ENCODE peak calls at places on chromosome 9, in nine cellular contexts. One of them, this sample, is unnamed.

GRCh38 chr9:26665676-26666075 is 226.9 kb downstream of the CAAP1 start:
- DNase-seq in endodermal cell: no peak
- DNase-seq in neural crest cell: no peak
- DNase-seq in left lung: no peak
- DNase-seq in transverse colon: no peak
- DNase-seq in foreskin fibroblast: no peak
- DNase-seq in endothelial cell: no peak
- DNase-seq in astrocyte: no peak
- DNase-seq in sigmoid colon: no peak
- DNase-seq in this sample: no peak

GRCh38 chr9:97864396-97864795 is 11.4 kb downstream of the FOXE1 start:
- DNase-seq in sigmoid colon: no peak
- DNase-seq in neural crest cell: no peak
- DNase-seq in endothelial cell: no peak
- DNase-seq in astrocyte: no peak
- DNase-seq in transverse colon: no peak
- DNase-seq in foreskin fibroblast: no peak
- DNase-seq in left lung: no peak
- DNase-seq in endodermal cell: no peak
- DNase-seq in this sample: no peak

GRCh38 chr9:87607859-87608258 is 110.2 kb downstream of the DAPK1 start:
- DNase-seq in astrocyte: no peak
- DNase-seq in neural crest cell: no peak
- DNase-seq in sigmoid colon: no peak
- DNase-seq in endothelial cell: no peak
- DNase-seq in endodermal cell: no peak
- DNase-seq in left lung: no peak
- DNase-seq in foreskin fibroblast: no peak
- DNase-seq in transverse colon: no peak
- DNase-seq in this sample: no peak

GRCh38 chr9:36275060-36275459 is 16.8 kb upstream of the GNE start:
- DNase-seq in endodermal cell: no peak
- DNase-seq in foreskin fibroblast: no peak
- DNase-seq in left lung: no peak
- DNase-seq in astrocyte: no peak
- DNase-seq in endothelial cell: no peak
- DNase-seq in neural crest cell: no peak
- DNase-seq in transverse colon: no peak
- DNase-seq in sigmoid colon: no peak
- DNase-seq in this sample: no peak

GRCh38 chr9:36772449-36773370 is 200.0 kb downstream of the MELK start:
- DNase-seq in endothelial cell: no peak
- DNase-seq in neural crest cell: no peak
- DNase-seq in sigmoid colon: no peak
- DNase-seq in transverse colon: no peak
- DNase-seq in astrocyte: peak; percentile 14
- DNase-seq in left lung: no peak
- DNase-seq in foreskin fibroblast: peak; percentile 41
- DNase-seq in endodermal cell: peak; percentile 72
- DNase-seq in this sample: no peak

GRCh38 chr9:115204827-115205506 is 87.0 kb upstream of the TNC start:
- DNase-seq in foreskin fibroblast: peak; percentile 89
- DNase-seq in endodermal cell: no peak
- DNase-seq in transverse colon: no peak
- DNase-seq in neural crest cell: no peak
- DNase-seq in astrocyte: peak; percentile 96
- DNase-seq in sigmoid colon: no peak
- DNase-seq in left lung: no peak
- DNase-seq in endothelial cell: no peak
- DNase-seq in this sample: no peak

GRCh38 chr9:78781681-78782080 is 484.8 kb downstream of the PSAT1 start:
- DNase-seq in endothelial cell: no peak
- DNase-seq in neural crest cell: no peak
- DNase-seq in astrocyte: peak; percentile 26
- DNase-seq in left lung: no peak
- DNase-seq in foreskin fibroblast: peak; percentile 58
- DNase-seq in transverse colon: no peak
- DNase-seq in sigmoid colon: no peak
- DNase-seq in endodermal cell: no peak
- DNase-seq in this sample: no peak

GRCh38 chr9:75372499-75373268 is 284.4 kb downstream of the OSTF1 start:
- DNase-seq in left lung: no peak
- DNase-seq in endothelial cell: no peak
- DNase-seq in endodermal cell: no peak
- DNase-seq in astrocyte: no peak
- DNase-seq in sigmoid colon: no peak
- DNase-seq in transverse colon: no peak
- DNase-seq in neural crest cell: no peak
- DNase-seq in foreskin fibroblast: no peak
- DNase-seq in this sample: no peak

GRCh38 chr9:116499986-116500871 is 186.9 kb upstream of the TRIM32 start:
- DNase-seq in sigmoid colon: no peak
- DNase-seq in foreskin fibroblast: peak; percentile 89
- DNase-seq in transverse colon: no peak
- DNase-seq in astrocyte: peak; percentile 60
- DNase-seq in endodermal cell: peak; percentile 78
- DNase-seq in endothelial cell: no peak
- DNase-seq in left lung: no peak
- DNase-seq in neural crest cell: no peak
- DNase-seq in this sample: no peak

GRCh38 chr9:91783876-91784672 is 166.0 kb downstream of the ROR2 start:
- DNase-seq in endodermal cell: peak; percentile 32
- DNase-seq in endothelial cell: no peak
- DNase-seq in left lung: no peak
- DNase-seq in foreskin fibroblast: no peak
- DNase-seq in astrocyte: no peak
- DNase-seq in transverse colon: no peak
- DNase-seq in sigmoid colon: peak; percentile 65
- DNase-seq in neural crest cell: no peak
- DNase-seq in this sample: no peak

GRCh38 chr9:86695904-86696424 is 251.3 kb downstream of the GAS1 start:
- DNase-seq in endothelial cell: no peak
- DNase-seq in neural crest cell: no peak
- DNase-seq in astrocyte: peak; percentile 23
- DNase-seq in sigmoid colon: no peak
- DNase-seq in foreskin fibroblast: peak; percentile 61
- DNase-seq in transverse colon: no peak
- DNase-seq in left lung: no peak
- DNase-seq in endodermal cell: no peak
- DNase-seq in this sample: no peak

GRCh38 chr9:78884611-78885150 is 587.8 kb downstream of the PSAT1 start:
- DNase-seq in left lung: no peak
- DNase-seq in sigmoid colon: no peak
- DNase-seq in endothelial cell: no peak
- DNase-seq in astrocyte: peak; percentile 19
- DNase-seq in transverse colon: no peak
- DNase-seq in foreskin fibroblast: no peak
- DNase-seq in endodermal cell: no peak
- DNase-seq in neural crest cell: no peak
- DNase-seq in this sample: no peak

GRCh38 chr9:86093788-86094555 is 5.4 kb downstream of the GOLM1 start:
- DNase-seq in neural crest cell: peak; percentile 8
- DNase-seq in endodermal cell: peak; percentile 58
- DNase-seq in foreskin fibroblast: no peak
- DNase-seq in left lung: peak; percentile 79
- DNase-seq in sigmoid colon: no peak
- DNase-seq in astrocyte: no peak
- DNase-seq in transverse colon: peak; percentile 87
- DNase-seq in endothelial cell: no peak
- DNase-seq in this sample: no peak

GRCh38 chr9:13915591-13916301 is 398.2 kb downstream of the NFIB start:
- DNase-seq in astrocyte: peak; percentile 68
- DNase-seq in left lung: no peak
- DNase-seq in endothelial cell: no peak
- DNase-seq in foreskin fibroblast: peak; percentile 30
- DNase-seq in sigmoid colon: no peak
- DNase-seq in transverse colon: no peak
- DNase-seq in endodermal cell: no peak
- DNase-seq in neural crest cell: no peak
- DNase-seq in this sample: no peak

GRCh38 chr9:70932097-70932496 is 189.3 kb downstream of the TRPM3 start:
- DNase-seq in sigmoid colon: no peak
- DNase-seq in foreskin fibroblast: no peak
- DNase-seq in endodermal cell: no peak
- DNase-seq in endothelial cell: no peak
- DNase-seq in transverse colon: no peak
- DNase-seq in neural crest cell: no peak
- DNase-seq in left lung: no peak
- DNase-seq in astrocyte: no peak
- DNase-seq in this sample: no peak

GRCh38 chr9:118455259-118455658 is 751.1 kb downstream of the TLR4 start:
- DNase-seq in foreskin fibroblast: no peak
- DNase-seq in left lung: no peak
- DNase-seq in neural crest cell: no peak
- DNase-seq in endothelial cell: no peak
- DNase-seq in astrocyte: no peak
- DNase-seq in sigmoid colon: no peak
- DNase-seq in transverse colon: no peak
- DNase-seq in endodermal cell: no peak
- DNase-seq in this sample: no peak

GRCh38 chr9:130741831-130742449 is 48.4 kb downstream of the EXOSC2 start:
- DNase-seq in astrocyte: peak; percentile 72
- DNase-seq in endodermal cell: no peak
- DNase-seq in foreskin fibroblast: peak; percentile 85
- DNase-seq in transverse colon: no peak
- DNase-seq in sigmoid colon: no peak
- DNase-seq in neural crest cell: no peak
- DNase-seq in endothelial cell: no peak
- DNase-seq in left lung: no peak
- DNase-seq in this sample: no peak

GRCh38 chr9:20557890-20558608 is 64.2 kb downstream of the MLLT3 start:
- DNase-seq in foreskin fibroblast: no peak
- DNase-seq in transverse colon: peak; percentile 20
- DNase-seq in endothelial cell: no peak
- DNase-seq in neural crest cell: no peak
- DNase-seq in astrocyte: no peak
- DNase-seq in sigmoid colon: no peak
- DNase-seq in left lung: no peak
- DNase-seq in endodermal cell: no peak
- DNase-seq in this sample: no peak

GRCh38 chr9:93432964-93433363 is 18.5 kb upstream of the FAM120A start:
- DNase-seq in left lung: no peak
- DNase-seq in astrocyte: no peak
- DNase-seq in endodermal cell: no peak
- DNase-seq in endothelial cell: no peak
- DNase-seq in sigmoid colon: no peak
- DNase-seq in neural crest cell: no peak
- DNase-seq in foreskin fibroblast: no peak
- DNase-seq in transverse colon: no peak
- DNase-seq in this sample: no peak

GRCh38 chr9:86859056-86859455 is 88.2 kb downstream of the GAS1 start:
- DNase-seq in endodermal cell: no peak
- DNase-seq in left lung: no peak
- DNase-seq in foreskin fibroblast: no peak
- DNase-seq in endothelial cell: no peak
- DNase-seq in astrocyte: no peak
- DNase-seq in transverse colon: no peak
- DNase-seq in neural crest cell: no peak
- DNase-seq in sigmoid colon: no peak
- DNase-seq in this sample: no peak

GRCh38 chr9:35746583-35746982 is 2.4 kb downstream of the GBA2 start:
- DNase-seq in transverse colon: peak; percentile 61
- DNase-seq in sigmoid colon: no peak
- DNase-seq in astrocyte: no peak
- DNase-seq in foreskin fibroblast: peak; percentile 40
- DNase-seq in endodermal cell: no peak
- DNase-seq in endothelial cell: no peak
- DNase-seq in neural crest cell: no peak
- DNase-seq in left lung: no peak
- DNase-seq in this sample: no peak

GRCh38 chr9:121075251-121076036 is 689 bp downstream of the CNTRL start:
- DNase-seq in left lung: no peak
- DNase-seq in sigmoid colon: no peak
- DNase-seq in astrocyte: no peak
- DNase-seq in endothelial cell: no peak
- DNase-seq in endodermal cell: no peak
- DNase-seq in transverse colon: no peak
- DNase-seq in neural crest cell: no peak
- DNase-seq in foreskin fibroblast: no peak
- DNase-seq in this sample: no peak
- TF ChIP-seq CTCF in left lung: no peak
- TF ChIP-seq CTCF in sigmoid colon: no peak
- TF ChIP-seq CTCF in astrocyte: no peak
- TF ChIP-seq CTCF in endothelial cell: no peak
- TF ChIP-seq CTCF in endodermal cell: no peak
- TF ChIP-seq CTCF in transverse colon: no peak
- TF ChIP-seq CTCF in neural crest cell: no peak
- TF ChIP-seq CTCF in foreskin fibroblast: no peak
- TF ChIP-seq CTCF in this sample: no peak

GRCh38 chr9:30120654-30121053 is 2263.8 kb upstream of the ACO1 start:
- DNase-seq in sigmoid colon: no peak
- DNase-seq in transverse colon: no peak
- DNase-seq in foreskin fibroblast: no peak
- DNase-seq in left lung: no peak
- DNase-seq in astrocyte: no peak
- DNase-seq in neural crest cell: no peak
- DNase-seq in endodermal cell: no peak
- DNase-seq in endothelial cell: no peak
- DNase-seq in this sample: no peak
- TF ChIP-seq CTCF in sigmoid colon: no peak
- TF ChIP-seq CTCF in transverse colon: no peak
- TF ChIP-seq CTCF in foreskin fibroblast: no peak
- TF ChIP-seq CTCF in left lung: no peak
- TF ChIP-seq CTCF in astrocyte: no peak
- TF ChIP-seq CTCF in neural crest cell: no peak
- TF ChIP-seq CTCF in endodermal cell: no peak
- TF ChIP-seq CTCF in endothelial cell: no peak
- TF ChIP-seq CTCF in this sample: no peak

GRCh38 chr9:95167998-95168397 is 149.5 kb downstream of the FANCC start:
- DNase-seq in sigmoid colon: no peak
- DNase-seq in astrocyte: peak; percentile 82
- DNase-seq in left lung: no peak
- DNase-seq in endodermal cell: peak; percentile 93
- DNase-seq in neural crest cell: peak; percentile 79
- DNase-seq in transverse colon: peak; percentile 52
- DNase-seq in endothelial cell: peak; percentile 82
- DNase-seq in foreskin fibroblast: peak; percentile 95
- DNase-seq in this sample: no peak
- TF ChIP-seq CTCF in sigmoid colon: peak; percentile 80
- TF ChIP-seq CTCF in astrocyte: peak; percentile 94
- TF ChIP-seq CTCF in left lung: peak; percentile 85
- TF ChIP-seq CTCF in endodermal cell: peak; percentile 85
- TF ChIP-seq CTCF in neural crest cell: peak; percentile 81
- TF ChIP-seq CTCF in transverse colon: peak; percentile 89
- TF ChIP-seq CTCF in endothelial cell: peak; percentile 94
- TF ChIP-seq CTCF in foreskin fibroblast: peak; percentile 92
- TF ChIP-seq CTCF in this sample: peak; percentile 65

DNA sequence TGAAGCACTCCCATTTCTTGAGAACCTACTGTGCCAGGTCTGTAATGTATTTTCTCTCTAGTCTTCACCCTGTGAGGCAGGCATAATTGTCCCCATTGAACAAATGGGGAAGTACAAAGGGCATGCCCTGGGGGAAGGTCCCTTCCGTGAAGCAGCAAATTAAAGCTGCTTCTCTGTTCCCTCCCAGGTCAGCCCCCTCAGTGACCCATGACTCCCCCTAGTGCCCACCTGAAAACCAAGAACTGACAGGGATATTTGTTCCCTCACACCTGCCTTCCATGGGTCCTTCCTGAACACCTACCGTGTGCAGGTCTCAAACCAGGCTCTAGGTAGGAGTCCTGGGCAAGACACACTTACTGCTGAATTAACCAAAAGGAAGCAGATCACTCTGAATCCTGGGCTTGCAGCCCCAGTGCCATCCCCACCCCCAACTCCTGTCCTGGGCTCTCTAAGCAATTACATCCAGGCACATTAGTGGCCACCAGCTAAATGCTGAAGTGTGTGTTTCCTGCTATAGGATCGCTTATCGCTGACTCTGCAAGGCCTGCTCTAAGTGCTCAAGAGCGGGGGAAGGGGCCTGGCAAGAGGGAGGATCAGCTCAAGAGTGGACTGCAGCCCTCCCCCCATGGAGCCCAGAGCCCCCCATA is 254.8 kb downstream of the CDK5RAP2 start:
- DNase-seq in astrocyte: no peak
- DNase-seq in foreskin fibroblast: no peak
- DNase-seq in endothelial cell: no peak
- DNase-seq in neural crest cell: no peak
- DNase-seq in endodermal cell: peak; percentile 88
- DNase-seq in sigmoid colon: no peak
- DNase-seq in left lung: no peak
- DNase-seq in transverse colon: no peak
- DNase-seq in this sample: no peak
- TF ChIP-seq CTCF in astrocyte: no peak
- TF ChIP-seq CTCF in foreskin fibroblast: no peak
- TF ChIP-seq CTCF in endothelial cell: peak; percentile 33
- TF ChIP-seq CTCF in neural crest cell: peak; percentile 21
- TF ChIP-seq CTCF in endodermal cell: peak; percentile 80
- TF ChIP-seq CTCF in sigmoid colon: no peak
- TF ChIP-seq CTCF in left lung: no peak
- TF ChIP-seq CTCF in transverse colon: no peak
- TF ChIP-seq CTCF in this sample: no peak